ENCODE peak calls at places on chromosome 11, in nine cellular contexts. L, D, W, B, A, T, P, O and U are unnamed samples.
A peak's percentile ranks its signal among the peaks of the same experiment; 100 is the strongest.

GRCh38 chr11:123300874-123301695 is 106.0 kb upstream of the CLMP start:
- DNase-seq in L (no peak), B (no peak), A (no peak), T (no peak), O (no peak), W (no peak), D (no peak), P (peak; percentile 63), U (no peak)

GRCh38 chr11:134155456-134155855 is 68.3 kb downstream of the NCAPD3 start:
- DNase-seq in T (no peak), W (no peak), B (no peak), P (no peak), D (no peak), L (no peak), A (no peak), O (no peak), U (no peak)

GRCh38 chr11:18243783-18244362 is 4.6 kb downstream of the SAA2 start:
- DNase-seq in A (peak; percentile 88), B (no peak), O (peak; percentile 81), W (peak; percentile 58), P (peak; percentile 63), T (no peak), L (no peak), D (no peak), U (no peak)

GRCh38 chr11:93570759-93571413 is 27.7 kb upstream of the SMCO4 start:
- DNase-seq in W (peak; percentile 14), B (no peak), L (no peak), O (peak; percentile 62), D (no peak), P (no peak), T (no peak), A (no peak), U (no peak)

GRCh38 chr11:104705475-104706195 is 192.6 kb downstream of the CASP12 start:
- DNase-seq in A (no peak), L (no peak), O (no peak), T (no peak), P (no peak), D (no peak), B (no peak), W (no peak), U (no peak)

GRCh38 chr11:117045956-117046355 is 52.3 kb downstream of the SIK3 start:
- DNase-seq in D (no peak), T (no peak), P (no peak), L (no peak), O (no peak), B (no peak), W (no peak), A (no peak), U (no peak)

GRCh38 chr11:86671386-86672006 is 920 bp downstream of the ME3 start:
- DNase-seq in L (peak; percentile 80), W (no peak), O (peak; percentile 71), T (peak; percentile 83), P (no peak), B (peak; percentile 51), A (peak; percentile 58), D (peak; percentile 83), U (peak; percentile 42)

GRCh38 chr11:16613401-16614381 is 124.8 kb upstream of the C11orf58 start:
- DNase-seq in O (peak; percentile 91), T (peak; percentile 78), B (peak; percentile 71), L (peak; percentile 86), D (peak; percentile 91), W (peak; percentile 36), P (peak; percentile 61), A (peak; percentile 97), U (no peak)

GRCh38 chr11:79208126-79208525 is 232.7 kb downstream of the TENM4 start:
- DNase-seq in O (no peak), A (no peak), W (no peak), B (no peak), P (no peak), D (no peak), L (no peak), T (no peak), U (no peak)

GRCh38 chr11:78806214-78807004 is 231.7 kb upstream of the NARS2 start:
- DNase-seq in D (no peak), W (peak; percentile 75), L (no peak), P (no peak), A (no peak), O (no peak), T (no peak), B (no peak), U (no peak)

GRCh38 chr11:3154001-3154599 is 11.0 kb downstream of the OSBPL5 start:
- DNase-seq in P (no peak), D (peak; percentile 65), L (no peak), W (no peak), B (no peak), T (peak; percentile 42), O (no peak), A (no peak), U (no peak)

GRCh38 chr11:6925007-6925577 is 1.1 kb upstream of the ZNF215 start:
- DNase-seq in P (no peak), O (no peak), B (no peak), T (no peak), D (no peak), W (no peak), L (no peak), A (no peak), U (no peak)

GRCh38 chr11:60739114-60739513 is 14.6 kb downstream of the MS4A18 start:
- DNase-seq in W (no peak), D (no peak), T (no peak), O (no peak), L (no peak), P (no peak), A (peak; percentile 72), B (no peak), U (no peak)

GRCh38 chr11:106679633-106680032 is 338.6 kb downstream of the GUCY1A2 start:
- DNase-seq in P (no peak), W (no peak), A (no peak), L (no peak), B (no peak), D (no peak), O (no peak), T (no peak), U (no peak)

GRCh38 chr11:24093410-24093809 is 403.4 kb upstream of the LUZP2 start:
- DNase-seq in P (no peak), W (no peak), A (no peak), L (no peak), O (no peak), T (no peak), D (no peak), B (no peak), U (no peak)

GRCh38 chr11:2581151-2581930 is 118.5 kb downstream of the KCNQ1OT1 start:
- DNase-seq in P (no peak), A (no peak), W (no peak), L (peak; percentile 51), O (no peak), D (peak; percentile 60), B (peak; percentile 4), T (peak; percentile 43), U (peak; percentile 14)

GRCh38 chr11:4607111-4607510 is 920 bp downstream of the TRIM68 start:
- DNase-seq in A (no peak), L (no peak), P (no peak), B (no peak), O (no peak), D (no peak), W (no peak), T (no peak), U (no peak)

GRCh38 chr11:59199546-59200420 is 12.9 kb downstream of the MPEG1 start:
- DNase-seq in T (no peak), P (no peak), L (no peak), A (no peak), B (no peak), O (no peak), D (no peak), W (no peak), U (no peak)

GRCh38 chr11:40924915-40925314 is 534.5 kb downstream of the LRRC4C start:
- DNase-seq in W (no peak), D (no peak), B (no peak), T (no peak), A (peak; percentile 12), P (no peak), L (no peak), O (no peak), U (no peak)
- TF ChIP-seq CTCF in W (no peak), D (no peak), B (no peak), T (no peak), A (peak; percentile 54), P (no peak), L (no peak), O (no peak), U (no peak)

DNA sequence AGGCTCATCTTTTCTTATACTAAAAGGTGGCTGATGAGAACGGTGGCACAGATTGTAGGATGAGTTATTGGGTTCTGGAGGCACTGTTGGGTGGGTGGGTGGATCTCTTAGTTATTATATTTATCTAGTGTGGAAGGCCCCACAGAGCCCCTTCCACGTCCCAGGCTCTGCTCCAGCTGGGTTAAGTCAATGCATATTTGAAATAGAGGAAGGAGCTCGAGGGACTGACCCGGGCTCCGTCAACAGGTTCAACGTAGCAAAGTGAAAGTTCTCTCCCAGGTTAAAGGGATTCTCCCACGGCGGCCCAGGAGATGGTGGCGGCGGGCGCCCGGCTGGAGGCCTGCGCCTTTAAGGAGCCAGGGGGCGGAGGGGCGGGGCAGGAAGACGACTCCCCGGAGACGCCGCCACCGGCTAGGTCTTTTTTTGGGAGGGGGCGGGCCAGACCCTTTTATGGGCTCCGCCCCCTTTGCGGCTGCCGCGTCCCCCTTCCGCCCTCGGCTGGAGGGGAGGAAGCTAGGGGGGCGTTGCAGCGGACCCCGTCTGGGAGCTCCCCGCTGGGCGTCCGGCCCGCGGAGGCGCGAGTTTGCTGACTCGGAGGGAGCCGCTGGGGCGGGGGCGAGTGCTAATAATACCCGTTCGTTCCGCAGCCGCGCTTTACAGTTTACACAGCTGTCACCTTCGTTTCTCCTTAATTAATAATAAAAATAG is 1.5 kb upstream of the INPPL1 start:
- DNase-seq in L (peak; percentile 92), A (peak; percentile 99), B (peak; percentile 74), D (peak; percentile 98), W (peak; percentile 50), T (peak; percentile 97), P (peak; percentile 76), O (peak; percentile 99), U (peak; percentile 95)
- TF ChIP-seq CTCF in L (no peak), A (no peak), B (no peak), D (peak; percentile 23), W (peak; percentile 34), T (peak; percentile 18), P (no peak), O (no peak), U (no peak)

GRCh38 chr11:119572481-119573424 is 149.8 kb upstream of the THY1 start:
- DNase-seq in D (no peak), W (no peak), L (no peak), B (no peak), O (no peak), A (peak; percentile 69), T (no peak), P (peak; percentile 43), U (no peak)
- TF ChIP-seq CTCF in D (no peak), W (no peak), L (no peak), B (no peak), O (no peak), A (peak; percentile 45), T (no peak), P (peak; percentile 41), U (no peak)

DNA sequence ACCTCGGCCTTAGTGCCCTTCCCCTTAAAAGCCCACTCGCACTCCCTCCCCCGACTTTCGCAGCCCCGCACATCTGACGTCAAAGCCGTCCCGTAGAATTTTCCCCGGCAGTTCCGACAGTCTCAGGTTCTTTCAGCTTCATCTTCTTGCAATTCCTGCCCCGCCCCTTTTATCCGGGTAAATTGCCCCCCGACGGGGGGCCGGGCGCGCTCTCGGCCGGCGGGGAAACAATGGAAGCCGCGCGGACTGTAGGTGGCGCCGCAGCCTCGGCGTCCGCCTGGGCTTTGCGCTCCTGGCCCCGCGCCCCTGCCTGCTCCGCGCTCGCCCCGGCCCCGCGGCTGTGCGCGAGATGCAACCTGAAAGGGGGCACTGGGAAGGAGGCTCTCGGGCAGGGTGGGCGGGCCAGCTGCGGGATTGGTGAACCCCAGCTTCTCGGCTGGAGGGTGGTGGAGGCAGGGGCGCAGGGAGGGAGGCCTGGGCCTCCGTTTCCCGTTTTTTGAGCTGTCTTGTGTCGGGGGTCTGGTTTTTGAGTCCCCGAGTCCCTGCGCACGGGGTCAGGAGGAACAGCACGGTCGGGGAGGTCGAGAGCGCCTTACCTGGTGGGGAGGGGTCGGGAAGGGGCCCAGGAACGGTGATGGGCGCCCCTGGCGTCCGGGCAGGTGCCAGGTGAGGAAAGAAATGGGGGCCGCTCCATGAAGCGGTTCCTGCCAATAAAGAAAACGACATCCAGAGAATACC is 855 bp upstream of the FGF19 start:
- DNase-seq in A (peak; percentile 98), D (no peak), T (no peak), L (no peak), P (no peak), W (no peak), O (peak; percentile 45), B (no peak), U (peak; percentile 66)
- TF ChIP-seq CTCF in A (peak; percentile 42), D (peak; percentile 29), T (peak; percentile 27), L (no peak), P (peak; percentile 71), W (peak; percentile 44), O (peak; percentile 44), B (no peak), U (peak; percentile 38)